ENCODE peak calls at places on chromosomes 12 and 14, in ten cellular contexts. One of them, this sample, is unnamed.

GRCh38 chr12:26292596-26292995 is 97.2 kb downstream of the SSPN start:
- DNase-seq in right lobe of liver: no peak
- DNase-seq in HCT116: no peak
- DNase-seq in hepatocyte: no peak
- DNase-seq in PC-9: no peak
- DNase-seq in gastrocnemius medialis: no peak
- DNase-seq in cardiac muscle cell: no peak
- DNase-seq in CD8-positive, alpha-beta T cell: no peak
- DNase-seq in H1: no peak
- DNase-seq in A549: no peak
- DNase-seq in this sample: no peak

GRCh38 chr14:100192250-100192671 is 32.8 kb upstream of the DEGS2 start:
- DNase-seq in PC-9: no peak
- DNase-seq in HCT116: no peak
- DNase-seq in H1: no peak
- DNase-seq in gastrocnemius medialis: peak; percentile 43
- DNase-seq in A549: no peak
- DNase-seq in cardiac muscle cell: no peak
- DNase-seq in right lobe of liver: no peak
- DNase-seq in hepatocyte: no peak
- DNase-seq in CD8-positive, alpha-beta T cell: no peak
- DNase-seq in this sample: no peak

GRCh38 chr14:67389261-67389660 is 22.7 kb downstream of the PLEK2 start:
- DNase-seq in hepatocyte: no peak
- DNase-seq in cardiac muscle cell: no peak
- DNase-seq in A549: no peak
- DNase-seq in gastrocnemius medialis: no peak
- DNase-seq in PC-9: no peak
- DNase-seq in HCT116: no peak
- DNase-seq in CD8-positive, alpha-beta T cell: no peak
- DNase-seq in right lobe of liver: no peak
- DNase-seq in H1: no peak
- DNase-seq in this sample: no peak

GRCh38 chr12:1117371-1117770 is 126.3 kb downstream of the ERC1 start:
- DNase-seq in PC-9: no peak
- DNase-seq in gastrocnemius medialis: no peak
- DNase-seq in cardiac muscle cell: no peak
- DNase-seq in right lobe of liver: no peak
- DNase-seq in H1: no peak
- DNase-seq in CD8-positive, alpha-beta T cell: no peak
- DNase-seq in hepatocyte: no peak
- DNase-seq in A549: peak; percentile 12
- DNase-seq in HCT116: no peak
- DNase-seq in this sample: no peak

GRCh38 chr14:70086685-70087379 is 101.9 kb downstream of the SLC8A3 start:
- DNase-seq in right lobe of liver: no peak
- DNase-seq in gastrocnemius medialis: no peak
- DNase-seq in A549: peak; percentile 65
- DNase-seq in hepatocyte: peak; percentile 78
- DNase-seq in PC-9: peak; percentile 14
- DNase-seq in HCT116: peak; percentile 23
- DNase-seq in H1: no peak
- DNase-seq in CD8-positive, alpha-beta T cell: no peak
- DNase-seq in cardiac muscle cell: peak; percentile 49
- DNase-seq in this sample: peak; percentile 45

GRCh38 chr12:23670684-23671083 is 278.8 kb downstream of the SOX5 start:
- DNase-seq in right lobe of liver: no peak
- DNase-seq in HCT116: no peak
- DNase-seq in CD8-positive, alpha-beta T cell: no peak
- DNase-seq in H1: no peak
- DNase-seq in A549: no peak
- DNase-seq in cardiac muscle cell: no peak
- DNase-seq in gastrocnemius medialis: no peak
- DNase-seq in hepatocyte: no peak
- DNase-seq in PC-9: no peak
- DNase-seq in this sample: no peak

GRCh38 chr14:32623300-32624093 is 294.4 kb downstream of the AKAP6 start:
- DNase-seq in CD8-positive, alpha-beta T cell: no peak
- DNase-seq in hepatocyte: no peak
- DNase-seq in cardiac muscle cell: no peak
- DNase-seq in right lobe of liver: no peak
- DNase-seq in gastrocnemius medialis: no peak
- DNase-seq in A549: no peak
- DNase-seq in HCT116: no peak
- DNase-seq in H1: no peak
- DNase-seq in PC-9: no peak
- DNase-seq in this sample: no peak

GRCh38 chr12:28065374-28065773 is 92.8 kb upstream of the PTHLH start:
- DNase-seq in right lobe of liver: no peak
- DNase-seq in cardiac muscle cell: no peak
- DNase-seq in CD8-positive, alpha-beta T cell: no peak
- DNase-seq in hepatocyte: no peak
- DNase-seq in gastrocnemius medialis: no peak
- DNase-seq in H1: no peak
- DNase-seq in HCT116: no peak
- DNase-seq in PC-9: no peak
- DNase-seq in A549: no peak
- DNase-seq in this sample: no peak

GRCh38 chr14:29799718-29800117 is 127.9 kb downstream of the PRKD1 start:
- DNase-seq in right lobe of liver: no peak
- DNase-seq in PC-9: no peak
- DNase-seq in A549: no peak
- DNase-seq in CD8-positive, alpha-beta T cell: no peak
- DNase-seq in HCT116: no peak
- DNase-seq in cardiac muscle cell: no peak
- DNase-seq in gastrocnemius medialis: no peak
- DNase-seq in H1: no peak
- DNase-seq in hepatocyte: no peak
- DNase-seq in this sample: no peak

GRCh38 chr12:12715459-12716150 is 1.6 kb upstream of the CDKN1B start:
- DNase-seq in gastrocnemius medialis: no peak
- DNase-seq in HCT116: no peak
- DNase-seq in PC-9: peak; percentile 17
- DNase-seq in H1: no peak
- DNase-seq in CD8-positive, alpha-beta T cell: no peak
- DNase-seq in hepatocyte: no peak
- DNase-seq in A549: peak; percentile 12
- DNase-seq in cardiac muscle cell: no peak
- DNase-seq in right lobe of liver: no peak
- DNase-seq in this sample: no peak

GRCh38 chr12:132946507-132946820 is 9.6 kb downstream of the ZNF605 start:
- DNase-seq in cardiac muscle cell: no peak
- DNase-seq in PC-9: no peak
- DNase-seq in gastrocnemius medialis: no peak
- DNase-seq in right lobe of liver: no peak
- DNase-seq in CD8-positive, alpha-beta T cell: no peak
- DNase-seq in A549: no peak
- DNase-seq in H1: no peak
- DNase-seq in hepatocyte: no peak
- DNase-seq in HCT116: no peak
- DNase-seq in this sample: no peak
- H3K9me3 ChIP-seq in cardiac muscle cell: no peaks in the 10 kb centered on the region
- H3K9me3 ChIP-seq in PC-9: peaks cover 40% of the 10 kb centered on the region
- H3K9me3 ChIP-seq in gastrocnemius medialis: peaks cover 30% of the 10 kb centered on the region
- H3K9me3 ChIP-seq in right lobe of liver: peaks cover 28% of the 10 kb centered on the region
- H3K9me3 ChIP-seq in CD8-positive, alpha-beta T cell: peaks cover 9% of the 10 kb centered on the region
- H3K9me3 ChIP-seq in A549: peaks cover 96% of the 10 kb centered on the region
- H3K9me3 ChIP-seq in H1: peaks cover 59% of the 10 kb centered on the region
- H3K9me3 ChIP-seq in hepatocyte: peaks cover 49% of the 10 kb centered on the region
- H3K9me3 ChIP-seq in HCT116: peaks cover 24% of the 10 kb centered on the region
- H3K9me3 ChIP-seq in this sample: peaks cover 48% of the 10 kb centered on the region

GRCh38 chr12:21843795-21844194 is 69.3 kb upstream of the KCNJ8 start:
- DNase-seq in gastrocnemius medialis: no peak
- DNase-seq in H1: no peak
- DNase-seq in CD8-positive, alpha-beta T cell: no peak
- DNase-seq in HCT116: no peak
- DNase-seq in right lobe of liver: no peak
- DNase-seq in PC-9: no peak
- DNase-seq in hepatocyte: no peak
- DNase-seq in A549: no peak
- DNase-seq in cardiac muscle cell: no peak
- DNase-seq in this sample: no peak
- TF ChIP-seq CTCF in gastrocnemius medialis: no peak
- TF ChIP-seq CTCF in H1: no peak
- TF ChIP-seq CTCF in CD8-positive, alpha-beta T cell: no peak
- TF ChIP-seq CTCF in HCT116: no peak
- TF ChIP-seq CTCF in right lobe of liver: no peak
- TF ChIP-seq CTCF in PC-9: no peak
- TF ChIP-seq CTCF in hepatocyte: no peak
- TF ChIP-seq CTCF in A549: no peak
- TF ChIP-seq CTCF in cardiac muscle cell: no peak
- TF ChIP-seq CTCF in this sample: no peak

DNA sequence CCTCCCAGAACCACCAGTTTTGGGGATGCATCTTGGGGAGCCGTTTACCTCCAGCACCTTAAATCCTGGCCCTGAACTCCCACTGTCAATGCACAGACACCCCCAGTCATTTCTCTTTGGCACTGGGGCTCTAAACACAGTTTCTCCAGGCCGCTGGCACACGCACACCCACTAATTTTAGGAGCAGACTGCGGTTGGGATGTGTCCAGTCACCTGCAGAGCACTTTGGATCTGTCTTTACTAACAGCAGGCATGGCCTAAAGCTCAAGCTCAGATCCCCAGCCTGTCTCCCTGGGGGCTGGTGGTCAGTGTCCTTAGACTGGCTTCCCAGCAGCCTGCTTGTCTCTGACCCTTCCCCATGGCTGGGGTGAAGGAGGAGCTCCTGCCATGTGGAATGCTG is 49.9 kb downstream of the SYNE3 start:
- DNase-seq in right lobe of liver: no peak
- DNase-seq in H1: no peak
- DNase-seq in PC-9: no peak
- DNase-seq in A549: no peak
- DNase-seq in HCT116: no peak
- DNase-seq in hepatocyte: no peak
- DNase-seq in gastrocnemius medialis: no peak
- DNase-seq in cardiac muscle cell: no peak
- DNase-seq in CD8-positive, alpha-beta T cell: no peak
- DNase-seq in this sample: no peak
- H3K4me1 ChIP-seq in right lobe of liver: no peaks in the 10 kb centered on the region
- H3K4me1 ChIP-seq in H1: peaks cover 3% of the 10 kb centered on the region
- H3K4me1 ChIP-seq in PC-9: peaks cover 24% of the 10 kb centered on the region
- H3K4me1 ChIP-seq in A549: peaks cover 13% of the 10 kb centered on the region
- H3K4me1 ChIP-seq in HCT116: peaks cover 11% of the 10 kb centered on the region
- H3K4me1 ChIP-seq in hepatocyte: peaks cover 9% of the 10 kb centered on the region
- H3K4me1 ChIP-seq in gastrocnemius medialis: peaks cover 35% of the 10 kb centered on the region
- H3K4me1 ChIP-seq in cardiac muscle cell: no peaks in the 10 kb centered on the region
- H3K4me1 ChIP-seq in CD8-positive, alpha-beta T cell: peaks cover 59% of the 10 kb centered on the region
- H3K4me1 ChIP-seq in this sample: peaks cover 3% of the 10 kb centered on the region

DNA sequence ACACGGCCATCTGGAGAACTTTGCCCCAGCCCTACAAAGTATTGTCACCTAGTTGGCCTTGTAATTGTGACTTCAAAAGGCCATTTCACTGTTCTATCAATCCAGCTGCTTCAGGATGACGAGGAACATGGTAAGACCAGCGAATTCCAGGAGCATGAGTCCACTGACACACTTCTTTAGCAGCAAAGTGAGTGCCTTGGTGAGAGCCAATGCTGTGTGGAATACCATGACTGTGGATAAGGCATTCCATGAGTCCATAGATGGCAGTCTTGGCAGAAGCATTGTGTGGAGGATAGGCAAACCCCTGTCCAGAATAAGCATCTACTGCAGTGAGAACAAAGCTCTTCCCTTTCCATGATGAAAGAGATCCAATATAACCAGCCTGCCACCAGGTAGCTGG is 1009.1 kb upstream of the USP15 start:
- DNase-seq in CD8-positive, alpha-beta T cell: no peak
- DNase-seq in A549: no peak
- DNase-seq in PC-9: no peak
- DNase-seq in right lobe of liver: no peak
- DNase-seq in hepatocyte: no peak
- DNase-seq in HCT116: no peak
- DNase-seq in gastrocnemius medialis: no peak
- DNase-seq in cardiac muscle cell: no peak
- DNase-seq in H1: no peak
- DNase-seq in this sample: no peak
- H3K9me3 ChIP-seq in CD8-positive, alpha-beta T cell: no peaks in the 10 kb centered on the region
- H3K9me3 ChIP-seq in A549: peaks cover 3% of the 10 kb centered on the region
- H3K9me3 ChIP-seq in PC-9: no peaks in the 10 kb centered on the region
- H3K9me3 ChIP-seq in right lobe of liver: no peaks in the 10 kb centered on the region
- H3K9me3 ChIP-seq in hepatocyte: no peaks in the 10 kb centered on the region
- H3K9me3 ChIP-seq in HCT116: no peaks in the 10 kb centered on the region
- H3K9me3 ChIP-seq in gastrocnemius medialis: no peaks in the 10 kb centered on the region
- H3K9me3 ChIP-seq in cardiac muscle cell: no peaks in the 10 kb centered on the region
- H3K9me3 ChIP-seq in H1: no peaks in the 10 kb centered on the region
- H3K9me3 ChIP-seq in this sample: no peaks in the 10 kb centered on the region

DNA sequence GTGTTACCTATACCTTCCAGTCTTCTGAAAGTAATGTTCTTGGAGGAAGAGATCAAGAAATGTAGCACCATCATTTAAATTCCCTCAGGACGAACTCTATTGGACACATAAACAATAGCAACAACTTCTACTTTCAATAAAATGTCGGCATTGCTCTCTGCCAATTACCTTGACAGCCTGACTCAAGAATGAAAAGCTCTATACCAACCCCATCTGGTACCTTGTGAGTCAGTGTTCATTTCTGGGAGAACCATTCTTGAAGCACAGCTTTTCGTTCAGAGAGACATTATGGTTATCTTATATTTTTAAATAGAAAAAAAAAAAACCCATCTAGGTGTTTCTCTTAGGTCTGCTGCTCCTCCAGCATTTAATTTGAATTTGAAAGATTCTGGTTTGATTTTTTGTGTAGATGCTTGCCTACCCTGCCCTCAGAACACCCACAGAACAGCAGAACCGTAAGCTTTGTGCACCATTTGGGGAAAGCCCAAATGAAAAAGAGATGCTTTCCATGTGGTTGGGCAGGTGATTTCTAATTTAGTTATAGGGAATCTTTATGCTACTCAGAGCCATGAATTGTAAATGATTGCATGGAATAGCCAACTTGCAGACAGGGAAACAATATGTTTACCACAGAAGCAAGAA is 156.0 kb downstream of the SAMD4A start:
- DNase-seq in gastrocnemius medialis: no peak
- DNase-seq in right lobe of liver: no peak
- DNase-seq in HCT116: no peak
- DNase-seq in hepatocyte: peak; percentile 34
- DNase-seq in cardiac muscle cell: peak; percentile 55
- DNase-seq in A549: peak; percentile 59
- DNase-seq in CD8-positive, alpha-beta T cell: no peak
- DNase-seq in H1: no peak
- DNase-seq in PC-9: no peak
- DNase-seq in this sample: no peak
- TF ChIP-seq CTCF in gastrocnemius medialis: peak; percentile 61
- TF ChIP-seq CTCF in right lobe of liver: no peak
- TF ChIP-seq CTCF in HCT116: peak; percentile 28
- TF ChIP-seq CTCF in hepatocyte: peak; percentile 40
- TF ChIP-seq CTCF in cardiac muscle cell: peak; percentile 62
- TF ChIP-seq CTCF in A549: peak; percentile 49
- TF ChIP-seq CTCF in CD8-positive, alpha-beta T cell: no peak
- TF ChIP-seq CTCF in H1: peak; percentile 50
- TF ChIP-seq CTCF in PC-9: no peak
- TF ChIP-seq CTCF in this sample: peak; percentile 51